ENCODE peak calls at places on chromosomes 16 and 17, in five cellular contexts. G, J, E, T and R are unnamed samples.

GRCh38 chr17:14845562-14846335 is 419.4 kb downstream of the PMP22 start:
- DNase-seq in E (no peak), T (peak), J (no peak), G (no peak), R (no peak)

GRCh38 chr17:60941028-60941427 is 263.4 kb downstream of the BCAS3 start:
- DNase-seq in E (no peak), T (peak), J (peak), G (peak), R (no peak)

GRCh38 chr16:83615553-83615952 is 192.2 kb upstream of the HSBP1 start:
- DNase-seq in J (no peak), T (peak), G (peak), E (no peak), R (no peak)

GRCh38 chr17:49994085-49995054 is 654 bp downstream of the DLX3 start:
- DNase-seq in G (no peak), E (peak), J (no peak), T (no peak), R (no peak)

GRCh38 chr17:12389421-12389820 is 276.3 kb upstream of the MYOCD start:
- DNase-seq in J (no peak), G (no peak), E (no peak), T (no peak), R (no peak)

GRCh38 chr16:46621006-46621629 is at the start of gene SHCBP1:
- DNase-seq in T (peak), G (peak), E (peak), J (peak), R (peak)

GRCh38 chr16:13936596-13937081 is 16.7 kb downstream of the ERCC4 start:
- DNase-seq in G (peak), T (peak), E (no peak), J (peak), R (no peak)

GRCh38 chr16:67245674-67246080 is 1.6 kb downstream of the FHOD1 start:
- DNase-seq in G (no peak), E (no peak), J (no peak), T (no peak), R (no peak)

GRCh38 chr17:50424246-50425000 is 1.6 kb upstream of the ACSF2 start:
- DNase-seq in E (no peak), T (no peak), G (no peak), J (no peak), R (no peak)

GRCh38 chr17:17749921-17750320 is 68.7 kb downstream of the RAI1 start:
- DNase-seq in T (peak), J (no peak), E (no peak), G (peak), R (peak)

GRCh38 chr17:2710804-2711607 is 558 bp downstream of the CLUH start:
- DNase-seq in J (no peak), E (peak), T (no peak), G (no peak), R (no peak)

GRCh38 chr17:63075969-63076368 is 109.9 kb downstream of the TANC2 start:
- DNase-seq in G (peak), E (no peak), J (no peak), T (peak), R (no peak)

GRCh38 chr17:65564793-65565192 is 3.3 kb upstream of the AXIN2 start:
- DNase-seq in J (peak), E (no peak), G (peak), T (peak), R (no peak)

GRCh38 chr16:70158261-70158939 is 15.2 kb upstream of the CLEC18C start:
- DNase-seq in T (no peak), J (no peak), E (no peak), G (no peak), R (no peak)

GRCh38 chr17:32746698-32747097 is 130.2 kb downstream of the MYO1D start:
- DNase-seq in E (no peak), T (peak), G (peak), J (no peak), R (no peak)

GRCh38 chr16:86199182-86199581 is 300.2 kb downstream of the IRF8 start:
- DNase-seq in E (no peak), T (no peak), G (no peak), J (no peak), R (no peak)

GRCh38 chr17:40419559-40420331 is 2.0 kb upstream of the TOP2A start:
- DNase-seq in T (no peak), G (no peak), J (no peak), E (no peak), R (no peak)

GRCh38 chr16:1385232-1385631 is 29.3 kb downstream of the UNKL start:
- DNase-seq in T (no peak), G (no peak), E (no peak), J (no peak), R (no peak)

GRCh38 chr16:89711601-89712475 is 8.9 kb downstream of the VPS9D1 start:
- DNase-seq in T (peak), J (no peak), G (peak), E (peak), R (no peak)

GRCh38 chr16:3822366-3823045 is 58.0 kb downstream of the CREBBP start:
- DNase-seq in J (peak), E (no peak), T (peak), G (peak), R (no peak)

GRCh38 chr17:4449736-4450135 is 16.0 kb downstream of the SPNS3 start:
- DNase-seq in E (peak), T (no peak), J (no peak), G (no peak), R (no peak)

GRCh38 chr16:88049561-88050545 is 98.6 kb downstream of the BANP start:
- DNase-seq in J (no peak), G (no peak), T (no peak), E (no peak), R (no peak)

GRCh38 chr16:85518398-85519049 is 94.6 kb upstream of the GSE1 start:
- DNase-seq in J (no peak), E (no peak), G (no peak), T (no peak), R (no peak)

GRCh38 chr16:4945560-4946502 is 8.9 kb upstream of the PPL start:
- DNase-seq in J (peak), T (no peak), E (peak), G (peak), R (no peak)

GRCh38 chr17:7561028-7561575 is 617 bp upstream of the SENP3 start:
- DNase-seq in G (peak), J (peak), E (peak), T (peak), R (peak)

GRCh38 chr17:7380321-7380720 is 568 bp upstream of the TNK1 start:
- DNase-seq in G (peak), T (peak), E (peak), J (no peak), R (no peak)

GRCh38 chr17:79810138-79811027 is 13.5 kb upstream of the CBX8 start:
- DNase-seq in J (peak), G (peak), T (peak), E (no peak), R (no peak)

GRCh38 chr16:83054302-83054701 is 427.5 kb downstream of the CDH13 start:
- DNase-seq in G (no peak), T (peak), E (no peak), J (no peak), R (no peak)

GRCh38 chr16:50599494-50599893 is 51.3 kb downstream of the NKD1 start:
- DNase-seq in G (no peak), J (no peak), T (no peak), E (no peak), R (no peak)

GRCh38 chr17:78117027-78117981 is 11.3 kb downstream of the TMC6 start:
- DNase-seq in G (no peak), E (peak), J (no peak), T (no peak), R (no peak)

GRCh38 chr16:46688101-46688656 is 799 bp downstream of the VPS35 start:
- DNase-seq in G (peak), J (no peak), E (no peak), T (peak), R (no peak)

GRCh38 chr16:74503412-74503811 is 82.1 kb upstream of the CLEC18B start:
- DNase-seq in E (no peak), J (no peak), G (no peak), T (no peak), R (no peak)

GRCh38 chr16:55265926-55266325 is 58.1 kb upstream of the IRX6 start:
- DNase-seq in J (no peak), G (no peak), E (no peak), T (no peak), R (no peak)

GRCh38 chr17:44111777-44112176 is 11.7 kb downstream of the HDAC5 start:
- DNase-seq in G (no peak), T (no peak), E (no peak), J (no peak), R (no peak)

GRCh38 chr16:16197966-16198365 is 25.3 kb downstream of the ABCC6 start:
- DNase-seq in G (no peak), E (no peak), T (no peak), J (no peak), R (no peak)

GRCh38 chr17:54901230-54901847 is 687 bp downstream of the TOM1L1 start:
- DNase-seq in E (no peak), J (no peak), G (peak), T (peak), R (no peak)

GRCh38 chr17:39064374-39064773 is 87.1 kb downstream of the PLXDC1 start:
- DNase-seq in J (no peak), E (peak), T (peak), G (peak), R (no peak)

GRCh38 chr17:13490427-13490826 is 111.3 kb downstream of the HS3ST3A1 start:
- DNase-seq in G (no peak), T (no peak), E (no peak), J (no peak), R (no peak)

GRCh38 chr16:31451681-31452351 is 7.5 kb upstream of the ARMC5 start:
- DNase-seq in J (peak), G (peak), T (peak), E (peak), R (no peak)
- TF ChIP-seq CTCF in J (peak), G (peak), T (peak), E (peak), R (peak)

DNA sequence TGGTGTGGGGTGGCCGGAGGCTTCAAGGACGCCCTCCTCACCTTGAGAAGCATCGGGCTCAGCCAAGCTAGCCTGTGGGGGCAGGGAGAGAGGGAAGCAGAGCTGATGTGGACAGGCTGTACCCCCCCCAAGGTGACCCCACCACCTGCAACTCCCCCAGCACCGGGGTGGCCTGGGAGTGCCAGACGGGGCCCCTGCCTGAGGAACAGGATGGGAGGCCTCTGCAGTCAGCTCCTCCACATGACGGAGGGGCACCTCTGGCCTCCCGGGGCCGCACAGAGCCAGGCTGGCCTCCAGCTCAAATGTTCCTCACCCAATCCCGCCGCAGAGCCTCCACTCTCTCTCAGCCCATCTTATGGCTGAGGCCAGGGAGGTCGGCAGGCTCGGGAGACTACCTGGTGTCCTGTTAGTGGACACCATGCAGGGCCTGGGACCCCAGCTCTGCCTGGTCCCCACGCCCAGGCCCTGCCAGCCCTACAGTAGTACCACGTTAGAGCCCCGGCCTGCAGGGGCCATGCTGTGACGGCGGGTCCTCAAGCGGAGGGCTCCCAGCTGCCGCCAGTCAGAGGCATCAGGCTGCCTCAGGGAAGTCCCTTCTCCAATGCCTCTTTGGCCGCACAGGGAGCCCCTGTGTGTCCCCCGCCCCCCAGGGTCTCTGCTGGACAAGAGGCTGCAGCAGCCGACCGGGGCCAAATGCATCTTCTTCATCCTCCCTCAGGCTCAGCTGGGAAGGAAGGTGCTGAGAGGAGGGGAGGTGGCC is 19.5 kb upstream of the SLC38A10 start:
- DNase-seq in T (no peak), G (no peak), J (no peak), E (no peak), R (no peak)
- TF ChIP-seq CTCF in T (no peak), G (no peak), J (no peak), E (no peak), R (no peak)

GRCh38 chr17:82082456-82082855 is 15.6 kb downstream of the FASN start:
- DNase-seq in T (no peak), J (no peak), E (no peak), G (no peak), R (no peak)

GRCh38 chr17:82081966-82082365 is 16.1 kb downstream of the FASN start:
- DNase-seq in T (no peak), E (no peak), J (no peak), G (no peak), R (no peak)

GRCh38 chr17:82081546-82081945 is 15.9 kb upstream of the DUS1L start:
- DNase-seq in T (no peak), J (no peak), G (no peak), E (no peak), R (no peak)

GRCh38 chr17:82080048-82080788 is 14.6 kb upstream of the DUS1L start:
- DNase-seq in J (no peak), T (no peak), G (no peak), E (no peak), R (no peak)

DNA sequence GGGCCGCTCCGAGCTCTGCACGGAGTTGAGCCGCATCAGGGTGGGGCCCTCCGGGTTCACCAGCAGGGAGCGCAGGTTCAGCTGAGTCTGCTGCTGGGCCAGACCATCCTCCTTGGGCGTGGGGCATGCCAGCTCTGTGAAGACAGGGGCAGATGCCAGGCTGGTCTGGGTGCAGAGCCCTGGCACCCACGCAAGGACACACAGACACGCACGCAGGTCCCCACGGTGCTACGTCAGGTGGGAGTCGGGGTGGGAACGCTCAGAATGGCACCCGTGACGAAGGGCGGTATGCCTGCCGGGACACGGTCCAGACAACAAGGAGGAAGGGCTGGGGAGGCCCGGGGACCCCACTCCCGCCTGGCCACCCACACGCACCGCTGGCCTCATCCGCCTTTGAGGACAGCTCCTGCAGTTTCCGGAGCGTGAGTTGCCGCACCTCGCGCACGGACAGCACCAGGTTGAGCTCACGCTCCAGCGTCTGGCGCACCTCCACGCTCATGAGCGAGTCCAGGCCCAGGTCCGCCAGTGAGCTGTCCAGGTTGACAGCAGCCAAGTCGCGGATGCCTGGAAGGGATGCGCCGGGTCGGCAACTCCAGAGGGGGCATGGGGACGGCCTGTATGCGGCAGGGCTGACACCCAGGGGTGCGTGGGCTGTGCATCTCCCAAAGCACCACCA is 15.3 kb upstream of the DUS1L start:
- DNase-seq in G (no peak), J (no peak), E (no peak), T (no peak), R (no peak)
- TF ChIP-seq CTCF in G (no peak), J (no peak), E (no peak), T (no peak), R (no peak)

GRCh38 chr17:57563968-57564367 is 181.1 kb downstream of the CCDC182 start:
- DNase-seq in G (no peak), E (no peak), T (no peak), J (no peak), R (no peak)

GRCh38 chr17:57559634-57560387 is 185.3 kb downstream of the CCDC182 start:
- DNase-seq in E (no peak), T (no peak), J (no peak), G (no peak), R (no peak)

GRCh38 chr17:57559226-57559625 is 185.9 kb downstream of the CCDC182 start:
- DNase-seq in J (no peak), T (no peak), G (no peak), E (no peak), R (no peak)

GRCh38 chr17:57562231-57562630 is 182.9 kb downstream of the CCDC182 start:
- DNase-seq in E (no peak), J (no peak), G (no peak), T (no peak), R (no peak)

DNA sequence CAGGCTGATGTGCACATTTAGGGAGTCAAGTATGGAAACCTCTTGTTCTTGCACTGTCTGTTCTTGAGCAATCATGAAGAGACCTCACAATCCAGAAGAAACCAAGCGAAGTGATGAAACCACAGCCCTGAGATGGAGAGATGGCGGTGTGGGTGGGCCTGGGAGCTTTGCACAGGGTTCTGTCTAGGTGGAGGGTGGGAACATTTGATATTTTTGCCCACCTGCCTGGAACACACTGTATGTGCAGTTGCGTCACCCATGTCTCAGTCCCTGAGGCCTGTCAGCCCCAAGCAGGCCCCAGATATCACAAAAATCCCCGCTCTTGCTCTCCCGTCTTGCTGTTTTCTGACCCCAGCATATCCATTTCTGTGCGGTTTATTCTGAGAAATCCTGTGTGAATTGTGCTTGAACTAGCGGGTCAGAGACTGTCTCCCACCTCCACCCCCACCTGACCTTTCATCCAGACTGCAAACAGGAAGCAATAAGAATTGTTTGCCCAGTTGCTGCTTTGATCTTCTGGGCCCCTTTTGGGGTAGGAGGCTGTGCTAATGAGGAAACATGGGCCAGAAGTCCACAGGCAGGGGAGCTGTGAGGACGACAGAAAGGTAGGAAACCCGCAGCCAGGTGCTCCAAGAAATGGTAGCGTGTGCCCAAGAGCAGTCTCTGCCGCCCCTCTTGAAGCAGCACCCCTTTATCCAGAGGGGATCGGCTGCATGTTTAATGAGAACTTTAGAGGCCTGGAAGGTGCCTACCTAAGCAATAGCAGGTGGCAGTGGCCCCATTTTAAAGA is 183.8 kb downstream of the CCDC182 start:
- DNase-seq in G (no peak), E (no peak), J (no peak), T (no peak), R (no peak)
- TF ChIP-seq CTCF in G (no peak), E (no peak), J (no peak), T (no peak), R (no peak)